ENCODE peak calls at places on chromosomes 13 and 19, in eight cellular contexts. Y is lower lobe of right lung, E is left lung, Z is PC-9, F is K562, C is IMR-90, H is A549, W is GM23338. O is an unnamed sample.

GRCh38 chr19:1045247-1045603 is 5.3 kb downstream of the ABCA7 start:
- DNase-seq in H (peak), Y (no peak), W (peak), C (no peak), Z (peak), F (peak), E (no peak), O (peak)

GRCh38 chr19:55279376-55279772 is 536 bp downstream of the HSPBP1 start:
- DNase-seq in E (no peak), Y (no peak), C (no peak), W (no peak), Z (no peak), F (no peak), H (no peak), O (no peak)

GRCh38 chr19:49877879-49878743 is 609 bp downstream of the TBC1D17 start:
- DNase-seq in W (peak), E (peak), F (peak), Y (peak), C (peak), H (peak), Z (peak), O (peak)

GRCh38 chr13:50452761-50453160 is 390.7 kb downstream of the DLEU7 start:
- DNase-seq in E (no peak), W (no peak), Y (no peak), H (no peak), Z (no peak), C (no peak), F (no peak), O (no peak)

GRCh38 chr13:40145139-40145538 is 489.7 kb downstream of the COG6 start:
- DNase-seq in E (no peak), C (no peak), W (no peak), H (no peak), Z (no peak), F (no peak), Y (no peak), O (no peak)

GRCh38 chr13:30982911-30983310 is 50.5 kb downstream of the TEX26 start:
- DNase-seq in E (no peak), H (no peak), W (no peak), Z (no peak), C (no peak), Y (no peak), F (no peak), O (no peak)

GRCh38 chr13:26202365-26202972 is 19.6 kb downstream of the RNF6 start:
- DNase-seq in C (peak), H (no peak), Y (no peak), Z (no peak), F (no peak), E (no peak), W (no peak), O (no peak)

GRCh38 chr19:6803036-6803404 is 30.5 kb downstream of the VAV1 start:
- DNase-seq in F (no peak), H (no peak), E (no peak), C (no peak), Z (no peak), W (peak), Y (no peak), O (no peak)

GRCh38 chr13:20057214-20057613 is 98.7 kb downstream of the ZMYM2 start:
- DNase-seq in E (no peak), C (no peak), Z (no peak), F (no peak), W (no peak), Y (no peak), H (no peak), O (no peak)

GRCh38 chr13:43316997-43317396 is 293.6 kb downstream of the DNAJC15 start:
- DNase-seq in C (peak), Z (no peak), H (no peak), W (peak), E (no peak), Y (no peak), F (no peak), O (no peak)

GRCh38 chr19:3852614-3853254 is 16.1 kb downstream of the ZFR2 start:
- DNase-seq in F (peak), H (peak), E (no peak), Y (no peak), C (peak), W (no peak), Z (peak), O (no peak)

GRCh38 chr13:41006296-41006695 is 12.8 kb downstream of the ELF1 start:
- DNase-seq in Y (no peak), Z (no peak), E (no peak), C (no peak), F (peak), W (no peak), H (no peak), O (no peak)

GRCh38 chr13:29536853-29537252 is 58.6 kb downstream of the SLC7A1 start:
- DNase-seq in E (no peak), C (no peak), H (no peak), F (no peak), Z (no peak), Y (no peak), W (no peak), O (no peak)

GRCh38 chr13:29537736-29538624 is 57.5 kb downstream of the SLC7A1 start:
- DNase-seq in Y (no peak), H (no peak), Z (no peak), E (no peak), F (no peak), W (no peak), C (no peak), O (no peak)

GRCh38 chr13:29539866-29540265 is 55.6 kb downstream of the SLC7A1 start:
- DNase-seq in H (no peak), Z (no peak), F (no peak), Y (no peak), W (no peak), E (no peak), C (no peak), O (no peak)

GRCh38 chr13:29540334-29540733 is 55.2 kb downstream of the SLC7A1 start:
- DNase-seq in W (peak), E (no peak), C (no peak), Y (no peak), Z (no peak), F (no peak), H (no peak), O (no peak)

DNA sequence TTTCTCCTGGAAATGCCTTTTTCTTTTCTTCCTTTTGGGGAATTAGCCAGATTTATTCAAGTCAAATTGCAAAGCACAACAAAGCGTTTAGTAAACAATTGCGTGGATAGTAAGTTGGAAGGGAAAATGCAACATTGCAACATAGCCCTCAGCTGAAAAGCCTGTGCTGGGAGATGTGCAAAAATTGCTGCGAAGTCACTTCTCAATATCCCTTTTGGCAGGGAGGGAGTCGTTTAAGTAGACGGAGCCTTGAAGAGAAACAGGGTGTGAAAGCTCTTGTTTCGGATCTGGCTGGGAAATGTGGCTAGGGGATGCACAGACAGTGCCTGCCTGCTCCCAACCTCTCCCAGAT is 56.9 kb downstream of the SLC7A1 start:
- DNase-seq in Z (no peak), E (no peak), H (no peak), Y (no peak), F (no peak), W (no peak), C (no peak), O (no peak)
- H3K27ac ChIP-seq in Z (no peak), E (no peak), H (no peak), Y (no peak), F (no peak), W (peak), C (no peak), O (no peak)

GRCh38 chr13:87280139-87280538 is 391.0 kb upstream of the SLITRK5 start:
- DNase-seq in Y (no peak), Z (no peak), E (no peak), C (no peak), W (peak), F (no peak), H (no peak), O (no peak)
- TF ChIP-seq CTCF in Y (no peak), Z (no peak), E (no peak), C (no peak), W (peak), F (no peak), H (no peak), O (no peak)

DNA sequence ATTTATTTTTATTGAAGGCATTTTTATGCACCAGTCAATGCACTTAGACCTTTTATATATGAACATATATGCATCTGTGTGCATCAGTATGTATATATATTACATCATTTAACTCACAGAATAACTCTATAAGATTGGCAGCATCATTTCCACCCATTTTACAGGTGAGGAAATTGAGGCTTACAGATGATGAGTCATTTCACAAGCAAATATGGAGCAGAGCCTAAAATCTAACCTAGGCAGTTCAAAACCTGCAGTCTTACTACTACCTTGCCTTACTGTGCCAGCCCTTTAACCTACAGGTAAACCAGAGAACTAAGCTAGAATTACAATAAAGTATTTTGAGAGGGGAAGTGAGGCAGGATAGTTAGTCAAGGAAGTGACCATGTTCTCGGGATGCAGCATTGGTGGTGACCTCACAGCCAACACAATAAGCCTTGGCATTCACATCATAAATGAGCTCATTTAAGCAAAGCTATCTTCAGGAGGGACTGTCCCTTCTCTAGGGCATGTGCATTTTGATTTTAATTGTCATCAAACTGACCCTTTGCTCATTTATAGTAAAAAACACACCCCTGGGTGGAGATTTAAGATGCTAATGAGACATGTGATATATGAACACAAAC is 274.3 kb downstream of the DCLK1 start:
- DNase-seq in Y (no peak), Z (no peak), H (no peak), F (no peak), W (peak), C (no peak), E (no peak), O (no peak)
- H3K27ac ChIP-seq in Y (no peak), Z (peak), H (no peak), F (no peak), W (peak), C (no peak), E (no peak), O (no peak)

GRCh38 chr19:15161028-15161984 is 39.5 kb downstream of the NOTCH3 start:
- DNase-seq in F (peak), Z (peak), E (no peak), Y (no peak), C (peak), W (peak), H (peak), O (no peak)
- TF ChIP-seq CTCF in F (peak), Z (peak), E (no peak), Y (no peak), C (peak), W (peak), H (peak), O (no peak)

GRCh38 chr13:59342396-59342795 is 821.3 kb downstream of the DIAPH3 start:
- DNase-seq in E (no peak), Y (no peak), F (no peak), C (no peak), W (no peak), H (no peak), Z (no peak), O (no peak)
- H3K27ac ChIP-seq in E (peak), Y (no peak), F (no peak), C (no peak), W (no peak), H (no peak), Z (no peak), O (peak)

GRCh38 chr13:24539500-24540165 is 27.1 kb upstream of the PARP4 start:
- DNase-seq in C (no peak), E (no peak), W (no peak), Z (no peak), Y (no peak), H (no peak), F (no peak), O (no peak)

GRCh38 chr13:24541127-24541475 is 28.5 kb upstream of the PARP4 start:
- DNase-seq in C (no peak), F (no peak), E (no peak), Y (no peak), W (no peak), H (no peak), Z (no peak), O (no peak)

GRCh38 chr13:24540236-24541126 is 27.9 kb upstream of the PARP4 start:
- DNase-seq in Y (peak), H (peak), C (no peak), Z (no peak), E (no peak), F (peak), W (peak), O (peak)
- TF ChIP-seq CTCF in Y (peak), H (peak), C (peak), Z (peak), E (no peak), F (peak), W (peak), O (no peak)